ENCODE peak calls at places on chromosomes 6 and 20, in six cellular contexts. U, H, E, F, P and L are unnamed samples. For H3K4me1 and H3K27me3, the result is how much of the 10 kb centered on the place peaks cover.

GRCh38 chr20:17648782-17649730 is 33.0 kb downstream of the RRBP1 start:
- DNase-seq in U (no peak), E (peak), H (peak), P (no peak), F (no peak), L (peak)

GRCh38 chr6:26457407-26457795 is 354 bp upstream of the BTN2A1 start:
- DNase-seq in E (peak), H (peak), P (no peak), F (no peak), U (peak), L (peak)

GRCh38 chr6:142872376-142872775 is 72.6 kb downstream of the HIVEP2 start:
- DNase-seq in E (no peak), P (no peak), U (no peak), F (peak), H (no peak), L (no peak)

GRCh38 chr20:22312744-22313346 is 271.5 kb downstream of the FOXA2 start:
- DNase-seq in U (no peak), P (no peak), F (peak), H (peak), E (peak), L (no peak)

GRCh38 chr20:2331092-2331491 is 35.3 kb downstream of the TGM3 start:
- DNase-seq in F (no peak), H (no peak), U (no peak), P (no peak), E (peak), L (no peak)

GRCh38 chr6:125913864-125914351 is 42.7 kb upstream of the HINT3 start:
- DNase-seq in F (peak), H (no peak), P (peak), E (no peak), U (no peak), L (no peak)

GRCh38 chr20:47066484-47067270 is 172.0 kb downstream of the EYA2 start:
- DNase-seq in U (no peak), H (no peak), E (no peak), F (no peak), P (peak), L (no peak)

GRCh38 chr6:170464524-170464979 is 88.6 kb downstream of the PSMB1 start:
- DNase-seq in P (no peak), H (no peak), E (peak), U (no peak), F (no peak), L (no peak)

GRCh38 chr20:32004963-32005362 is 5.3 kb upstream of the CCM2L start:
- DNase-seq in F (no peak), U (no peak), H (no peak), E (no peak), P (peak), L (no peak)

GRCh38 chr6:151014404-151015150 is 149.1 kb downstream of the MTHFD1L start:
- DNase-seq in P (peak), H (peak), F (peak), E (peak), U (peak), L (peak)

GRCh38 chr6:11770546-11771466 is 7.8 kb downstream of the ADTRP start:
- DNase-seq in P (peak), E (peak), U (peak), F (peak), H (no peak), L (peak)

GRCh38 chr20:54128175-54128574 is 45.6 kb downstream of the CYP24A1 start:
- DNase-seq in P (no peak), E (no peak), U (no peak), H (no peak), F (peak), L (no peak)

GRCh38 chr20:41205313-41205712 is 68.0 kb downstream of the PLCG1 start:
- DNase-seq in E (no peak), U (no peak), H (no peak), P (no peak), F (no peak), L (no peak)

GRCh38 chr6:39466664-39467063 is 144.2 kb upstream of the KCNK16 start:
- DNase-seq in E (no peak), H (no peak), U (no peak), P (no peak), F (no peak), L (no peak)

GRCh38 chr20:41329435-41330342 is 10.9 kb upstream of the LPIN3 start:
- DNase-seq in P (peak), U (peak), F (peak), E (no peak), H (no peak), L (peak)

GRCh38 chr6:111050265-111051023 is 36.9 kb upstream of the SLC16A10 start:
- DNase-seq in F (no peak), H (no peak), E (no peak), U (no peak), P (no peak), L (no peak)

GRCh38 chr20:51284871-51285270 is 257.6 kb downstream of the NFATC2 start:
- DNase-seq in H (no peak), F (no peak), P (no peak), U (no peak), E (no peak), L (no peak)

GRCh38 chr20:761418-762381 is 6.6 kb downstream of the SLC52A3 start:
- DNase-seq in P (no peak), E (no peak), H (no peak), U (no peak), F (no peak), L (no peak)

GRCh38 chr6:144944121-144944520 is 659.0 kb downstream of the UTRN start:
- DNase-seq in H (no peak), P (no peak), F (no peak), E (no peak), U (no peak), L (no peak)

GRCh38 chr20:47251154-47252020 is 105.1 kb downstream of the ZMYND8 start:
- DNase-seq in U (no peak), H (no peak), P (no peak), F (no peak), E (no peak), L (no peak)

GRCh38 chr20:32365560-32365959 is 7.4 kb downstream of the ASXL1 start:
- DNase-seq in P (no peak), F (no peak), U (no peak), E (no peak), H (no peak), L (no peak)

GRCh38 chr20:62637110-62637509 is 5.2 kb upstream of the SLCO4A1 start:
- DNase-seq in U (no peak), P (no peak), H (no peak), F (no peak), E (no peak), L (no peak)

GRCh38 chr6:154361476-154361875 is 4.9 kb upstream of the IPCEF1 start:
- DNase-seq in H (no peak), F (no peak), P (no peak), U (no peak), E (peak), L (no peak)

GRCh38 chr6:116168148-116168547 is 42.2 kb upstream of the COL10A1 start:
- DNase-seq in E (no peak), P (no peak), H (no peak), F (no peak), U (no peak), L (no peak)

GRCh38 chr20:4070323-4071176 is 55.2 kb upstream of the RNF24 start:
- DNase-seq in E (peak), F (no peak), H (no peak), U (no peak), P (no peak), L (no peak)

GRCh38 chr20:50380697-50381040 is 129.5 kb upstream of the PTPN1 start:
- DNase-seq in P (no peak), H (no peak), U (peak), E (no peak), F (peak), L (no peak)

GRCh38 chr6:164753517-164753916 is 555.9 kb downstream of the C6orf118 start:
- DNase-seq in F (peak), P (no peak), U (no peak), E (no peak), H (no peak), L (no peak)

GRCh38 chr20:25480797-25481196 is 73.3 kb downstream of the GINS1 start:
- DNase-seq in F (no peak), E (no peak), U (peak), P (no peak), H (no peak), L (no peak)

GRCh38 chr6:105603779-105604592 is 201.1 kb upstream of the PREP start:
- DNase-seq in P (no peak), U (no peak), H (no peak), F (no peak), E (no peak), L (peak)

DNA sequence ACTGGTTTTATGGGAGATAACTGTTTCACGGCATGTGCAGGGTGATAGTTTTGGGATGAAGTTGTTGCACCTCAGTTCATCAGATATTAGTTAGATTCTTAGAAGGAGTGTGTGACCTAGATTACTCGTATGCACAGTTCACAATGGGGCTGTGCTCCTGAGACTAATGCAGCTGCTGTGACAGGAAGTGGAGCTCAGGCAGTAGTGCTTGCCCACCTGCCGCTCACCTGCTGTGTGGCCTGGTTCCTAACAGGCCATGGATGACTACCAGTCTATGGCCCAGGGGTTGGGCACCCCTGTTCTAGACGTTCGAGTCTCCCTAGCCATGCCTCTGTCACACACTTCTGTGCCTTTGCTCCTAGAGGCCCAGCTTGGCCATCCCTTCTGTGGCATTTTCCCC is 17.0 kb downstream of the PCIF1 start:
- DNase-seq in H (no peak), P (peak), U (no peak), F (no peak), E (no peak), L (no peak)
- H3K27ac ChIP-seq in H (no peak), P (no peak), U (no peak), F (no peak), E (no peak), L (peak)

DNA sequence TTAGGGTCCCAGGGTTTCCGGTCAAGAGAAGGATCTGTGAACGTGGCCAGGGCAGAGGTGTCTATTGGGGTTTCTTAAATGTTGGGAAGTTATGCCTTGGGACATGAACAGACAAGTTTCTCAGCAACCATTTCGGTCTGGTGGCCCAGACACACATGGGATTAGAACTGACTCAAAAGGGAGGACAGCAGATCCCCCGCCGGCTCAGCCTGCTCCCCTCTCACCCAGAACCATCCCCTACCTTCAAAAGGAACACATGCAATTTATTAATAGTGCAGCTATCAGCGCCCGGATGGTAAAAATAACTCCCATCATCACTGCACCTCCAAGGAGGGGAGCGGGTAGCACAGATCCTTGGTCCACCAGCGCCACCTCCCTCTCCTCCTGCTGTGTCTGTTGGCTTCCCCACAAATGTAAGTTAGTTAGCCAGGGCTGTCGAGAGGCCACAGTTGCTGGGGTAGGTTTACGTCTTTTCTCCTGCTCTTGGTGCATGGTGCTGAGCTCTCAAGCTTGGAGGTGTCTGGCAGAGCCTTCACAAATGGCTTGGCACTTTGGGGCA is 77.1 kb downstream of the TRAM2 start:
- DNase-seq in P (no peak), U (no peak), F (no peak), E (no peak), H (peak), L (peak)
- H3K4me1 ChIP-seq in P (under half), U (under half), F (under half), E (under half), H (under half), L (under half)

DNA sequence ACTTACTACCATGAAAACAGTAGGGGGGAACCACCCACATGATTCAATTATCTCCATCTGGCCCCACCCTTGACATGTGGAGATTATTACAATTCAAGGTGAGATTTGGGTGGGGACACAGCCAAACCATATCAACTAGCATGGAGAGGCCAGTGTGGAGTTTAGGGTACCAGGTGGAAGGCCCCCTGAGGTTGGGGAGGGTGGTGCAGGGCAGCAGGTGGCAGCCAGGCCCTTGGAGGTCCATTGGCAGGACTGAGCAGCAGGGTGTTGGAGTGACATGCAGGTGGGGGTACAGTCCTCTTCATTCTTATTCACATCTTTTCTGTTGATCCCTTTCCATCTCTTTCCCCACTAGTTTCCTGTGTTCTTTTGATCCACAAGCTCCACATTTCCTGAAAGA is 42.9 kb downstream of the PHACTR3 start:
- DNase-seq in E (no peak), F (no peak), U (no peak), P (no peak), H (no peak), L (no peak)
- H3K27me3 ChIP-seq in E (under half), F (under half), U (under half), P (under half), H (under half), L (under half)

GRCh38 chr6:138508676-138508988 is 9.3 kb upstream of the NHSL1 start:
- DNase-seq in U (no peak), P (no peak), H (no peak), F (no peak), E (no peak), L (no peak)
- H3K27ac ChIP-seq in U (no peak), P (no peak), H (no peak), F (no peak), E (no peak), L (no peak)

GRCh38 chr6:156980948-156981347 is 203.8 kb downstream of the ARID1B start:
- DNase-seq in F (no peak), U (no peak), H (no peak), E (no peak), P (peak), L (no peak)
- H3K4me1 ChIP-seq in F (under half), U (under half), H (under half), E (under half), P (half or more), L (half or more)

DNA sequence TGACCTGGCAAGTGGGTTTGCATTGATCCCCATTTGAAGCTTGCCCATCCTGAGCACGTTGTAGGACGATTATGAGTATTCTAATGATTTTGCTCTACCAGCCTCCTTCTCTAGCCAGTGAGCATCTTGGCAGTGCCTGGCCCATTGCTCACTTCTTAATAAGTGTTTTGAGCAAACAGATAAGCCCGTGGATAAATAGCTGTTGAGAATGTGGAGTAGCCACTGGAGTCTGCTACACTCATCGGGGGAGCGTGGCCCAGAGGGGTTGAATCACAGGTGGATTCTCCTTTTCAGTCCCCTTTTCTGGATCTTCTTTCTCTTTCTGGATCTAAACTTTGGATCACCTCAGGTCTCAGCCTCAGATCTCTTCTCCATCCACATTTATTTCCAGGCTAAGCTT is 15.9 kb upstream of the EDN3 start:
- DNase-seq in U (no peak), F (no peak), P (no peak), H (no peak), E (no peak), L (no peak)
- H3K27me3 ChIP-seq in U (under half), F (under half), P (half or more), H (under half), E (under half), L (under half)

GRCh38 chr20:15849131-15849685 is 724.0 kb downstream of the KIF16B start:
- DNase-seq in H (no peak), U (no peak), E (no peak), P (no peak), F (no peak), L (no peak)
- H3K27ac ChIP-seq in H (no peak), U (no peak), E (no peak), P (no peak), F (no peak), L (no peak)

GRCh38 chr6:30780642-30780920 is 36.2 kb upstream of the IER3 start:
- DNase-seq in E (no peak), H (no peak), P (no peak), F (no peak), U (no peak), L (no peak)
- H3K4me1 ChIP-seq in E (under half), H (under half), P (half or more), F (under half), U (under half), L (under half)